ENCODE peak calls at places on chromosomes 11 and 22, in four cellular contexts. A is T-helper 2 cell; F is CD4-positive, alpha-beta memory T cell; G is small intestine. O is an unnamed sample.

GRCh38 chr11:103202048-103202651 is 92.9 kb downstream of the DYNC2H1 start:
- DNase-seq in A (no peak), F (no peak), G (peak), O (no peak)

GRCh38 chr11:66113132-66113856 is 43.2 kb downstream of the PACS1 start:
- DNase-seq in A (no peak), F (no peak), G (peak), O (no peak)

GRCh38 chr11:80144932-80145612 is 704.2 kb upstream of the TENM4 start:
- DNase-seq in A (no peak), F (no peak), G (no peak), O (no peak)

GRCh38 chr11:114815761-114816160 is 137.4 kb downstream of the NXPE2 start:
- DNase-seq in A (no peak), F (no peak), G (no peak), O (no peak)

GRCh38 chr11:132258865-132259264 is 888.5 kb downstream of the NTM start:
- DNase-seq in A (no peak), F (no peak), G (no peak), O (no peak)

GRCh38 chr11:69594481-69594880 is 46.5 kb upstream of the CCND1 start:
- DNase-seq in A (no peak), F (no peak), G (no peak), O (no peak)

GRCh38 chr11:126647735-126648134 is 292.2 kb downstream of the ST3GAL4 start:
- DNase-seq in A (no peak), F (no peak), G (no peak), O (no peak)

GRCh38 chr11:78199653-78200015 is 10.9 kb downstream of the USP35 start:
- DNase-seq in A (no peak), F (no peak), G (no peak), O (no peak)

GRCh38 chr11:47433157-47433556 is 6.9 kb upstream of the PSMC3 start:
- DNase-seq in A (no peak), F (no peak), G (peak), O (no peak)

GRCh38 chr22:19579113-19579811 is 55.1 kb upstream of the CLDN5 start:
- DNase-seq in A (no peak), F (no peak), G (no peak), O (no peak)

GRCh38 chr11:43933608-43934358 is 8.7 kb upstream of the C11orf96 start:
- DNase-seq in A (no peak), F (no peak), G (no peak), O (no peak)

GRCh38 chr22:38068641-38069371 is 11.6 kb downstream of the PICK1 start:
- DNase-seq in A (no peak), F (no peak), G (no peak), O (no peak)

GRCh38 chr11:66883021-66883968 is 26.4 kb downstream of the LRFN4 start:
- DNase-seq in A (no peak), F (peak), G (peak), O (peak)

GRCh38 chr11:90218606-90219005 is 4.2 kb downstream of the CHORDC1 start:
- DNase-seq in A (no peak), F (no peak), G (no peak), O (no peak)

GRCh38 chr22:49480340-49480739 is 347.3 kb downstream of the BRD1 start:
- DNase-seq in A (no peak), F (no peak), G (no peak), O (no peak)

GRCh38 chr11:122634507-122634906 is 21.0 kb upstream of the UBASH3B start:
- DNase-seq in A (no peak), F (no peak), G (no peak), O (no peak)

GRCh38 chr22:20629401-20629800 is 122.0 kb downstream of the MED15 start:
- DNase-seq in A (no peak), F (no peak), G (no peak), O (no peak)

GRCh38 chr11:108538022-108538424 is 39.8 kb upstream of the POGLUT3 start:
- DNase-seq in A (no peak), F (peak), G (peak), O (no peak)

GRCh38 chr11:121884601-121885000 is 231.4 kb downstream of the BLID start:
- DNase-seq in A (no peak), F (no peak), G (no peak), O (no peak)

GRCh38 chr11:88455974-88456373 is 118.4 kb upstream of the CTSC start:
- DNase-seq in A (no peak), F (no peak), G (no peak), O (no peak)

GRCh38 chr11:124543554-124543953 is at the start of gene OR8B12:
- DNase-seq in A (no peak), F (no peak), G (no peak), O (no peak)

GRCh38 chr11:18775492-18776292 is 15.9 kb downstream of the PTPN5 start:
- DNase-seq in A (no peak), F (peak), G (peak), O (no peak)

GRCh38 chr22:27801197-27801615 is 350 bp downstream of the MN1 start:
- DNase-seq in A (no peak), F (peak), G (no peak), O (no peak)

GRCh38 chr22:19011075-19011474 is 75.0 kb upstream of the PRODH start:
- DNase-seq in A (no peak), F (no peak), G (no peak), O (no peak)

O was measured in effector CD8-positive, alpha-beta T cell.